ENCODE peak calls at places on chromosomes 12 and 14, in four cellular contexts. K is transverse colon, V is A549, I is uterus. S is an unnamed sample. For H3K4me1, the result is how much of the 10 kb centered on the place peaks cover.

GRCh38 chr14:102206901-102207300 is 67.2 kb downstream of the WDR20 start:
- DNase-seq in V (no peak), I (no peak), K (no peak), S (no peak)

GRCh38 chr12:124956571-124956970 is 32.4 kb downstream of the DHX37 start:
- DNase-seq in K (no peak), V (no peak), I (no peak), S (no peak)

GRCh38 chr12:117118838-117119591 is 19.8 kb upstream of the TESC start:
- DNase-seq in K (no peak), I (no peak), V (no peak), S (no peak)

GRCh38 chr14:35285168-35285990 is 6.8 kb upstream of the PSMA6 start:
- DNase-seq in K (no peak), I (no peak), V (no peak), S (no peak)

GRCh38 chr12:116278667-116279066 is 1.2 kb upstream of the MED13L start:
- DNase-seq in K (no peak), I (no peak), V (no peak), S (no peak)

GRCh38 chr14:76780875-76781647 is 19.8 kb downstream of the VASH1 start:
- DNase-seq in I (no peak), V (no peak), K (no peak), S (peak)

GRCh38 chr14:52735921-52736489 is 6.0 kb downstream of the STYX start:
- DNase-seq in V (no peak), K (no peak), I (no peak), S (no peak)

GRCh38 chr12:121860257-121860656 is 1.6 kb upstream of the HPD start:
- DNase-seq in V (no peak), K (no peak), I (no peak), S (no peak)

GRCh38 chr12:39905152-39905551 is 200.7 kb downstream of the SLC2A13 start:
- DNase-seq in I (peak), V (no peak), K (peak), S (no peak)

GRCh38 chr12:104816845-104817503 is 141.1 kb downstream of the SLC41A2 start:
- DNase-seq in V (no peak), K (no peak), I (no peak), S (no peak)

GRCh38 chr14:56862843-56863242 is 52.6 kb upstream of the OTX2 start:
- DNase-seq in V (no peak), I (no peak), K (no peak), S (no peak)

GRCh38 chr14:86799244-86799647 is 1193.7 kb downstream of the GALC start:
- DNase-seq in V (no peak), K (no peak), I (peak), S (no peak)

GRCh38 chr14:104582649-104583048 is 3.1 kb downstream of the C14orf180 start:
- DNase-seq in I (peak), V (no peak), K (no peak), S (no peak)

DNA sequence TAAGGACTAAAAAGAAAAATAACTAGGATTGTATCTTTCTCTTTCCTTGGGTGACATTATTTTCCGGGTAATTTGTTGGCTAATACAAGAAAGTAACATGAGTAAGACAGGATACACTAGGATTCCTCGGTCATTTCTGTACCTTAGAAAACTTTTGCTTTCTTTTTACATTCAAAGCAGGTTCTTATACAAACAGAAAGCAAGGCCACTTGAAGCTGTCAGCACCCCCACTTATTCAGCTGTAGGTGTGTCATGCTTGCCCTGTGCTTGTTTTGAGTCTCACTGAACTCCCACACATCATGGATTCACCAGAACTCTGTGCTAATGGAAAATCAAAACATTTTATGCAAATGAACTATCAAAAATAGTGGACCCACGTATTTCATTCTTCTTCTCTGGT is 266.8 kb upstream of the CLEC14A start:
- DNase-seq in V (no peak), I (no peak), K (no peak), S (no peak)
- H3K4me1 ChIP-seq in V (under half), I (under half), K (under half), S (under half)

DNA sequence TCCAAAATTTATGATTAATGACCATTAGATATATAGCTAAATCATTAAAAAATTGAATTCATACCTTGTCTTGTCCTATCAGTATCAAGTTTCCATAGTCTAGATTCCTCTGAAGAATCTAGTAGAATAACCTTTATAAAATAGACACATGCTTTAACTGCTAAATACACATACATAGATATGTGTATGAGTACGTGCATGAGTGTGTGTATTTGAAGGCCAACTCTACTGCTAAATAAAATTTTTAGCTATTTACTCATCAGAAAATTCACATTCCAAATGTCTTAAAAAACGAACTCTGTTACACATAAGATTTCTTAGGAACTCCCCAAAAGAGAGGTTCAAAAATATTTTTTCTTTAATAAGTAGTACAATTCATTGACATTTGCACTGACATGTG is 233.0 kb downstream of the SSPN start:
- DNase-seq in K (no peak), V (no peak), I (no peak), S (no peak)
- TF ChIP-seq POLR2A in K (no peak), V (no peak), I (no peak), S (no peak)

GRCh38 chr14:51244591-51244990 is 4.5 kb downstream of the TMX1 start:
- DNase-seq in K (no peak), V (no peak), I (no peak), S (no peak)
- H3K4me1 ChIP-seq in K (under half), V (under half), I (under half), S (half or more)

DNA sequence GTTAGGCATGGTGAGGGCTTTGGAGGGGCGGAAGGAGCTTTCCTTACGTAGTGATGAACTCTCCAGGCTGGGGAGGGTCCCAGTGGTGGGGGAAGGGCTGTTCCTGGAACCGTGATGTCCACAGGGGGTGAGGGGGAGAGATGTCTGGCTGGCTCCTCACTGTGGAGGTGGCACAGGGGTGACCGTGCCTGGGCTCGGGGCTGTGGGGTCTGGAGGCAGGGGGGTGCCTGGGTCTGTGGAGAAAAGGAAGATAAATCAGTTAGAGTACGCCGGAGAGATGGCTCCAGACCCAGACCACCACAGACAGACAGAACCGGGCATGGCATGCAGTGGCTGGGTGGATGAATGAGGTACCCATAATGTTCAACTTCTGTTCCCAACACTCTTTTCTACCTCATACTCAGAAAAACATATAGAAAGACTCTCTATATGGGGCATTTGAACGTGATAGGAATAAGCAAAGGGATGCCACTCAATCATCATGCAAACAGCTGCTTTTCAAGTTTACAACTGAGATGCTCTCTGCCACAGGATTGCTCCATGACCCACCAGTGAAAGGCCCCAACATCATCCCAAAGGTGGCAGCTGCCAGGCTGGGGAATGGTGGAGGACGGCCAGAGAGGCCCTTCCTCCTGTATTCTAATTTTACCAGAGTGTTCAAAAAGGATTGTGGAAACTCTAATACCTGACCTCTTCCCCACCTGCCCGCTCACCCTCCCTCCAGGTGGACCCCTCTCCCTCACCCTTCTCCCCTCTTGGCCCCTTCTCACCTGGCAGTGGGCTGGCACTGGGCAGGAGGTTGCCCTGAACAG is 5.6 kb downstream of the MYL6 start:
- DNase-seq in I (no peak), K (no peak), V (no peak), S (no peak)
- TF ChIP-seq POLR2A in I (no peak), K (no peak), V (no peak), S (no peak)

DNA sequence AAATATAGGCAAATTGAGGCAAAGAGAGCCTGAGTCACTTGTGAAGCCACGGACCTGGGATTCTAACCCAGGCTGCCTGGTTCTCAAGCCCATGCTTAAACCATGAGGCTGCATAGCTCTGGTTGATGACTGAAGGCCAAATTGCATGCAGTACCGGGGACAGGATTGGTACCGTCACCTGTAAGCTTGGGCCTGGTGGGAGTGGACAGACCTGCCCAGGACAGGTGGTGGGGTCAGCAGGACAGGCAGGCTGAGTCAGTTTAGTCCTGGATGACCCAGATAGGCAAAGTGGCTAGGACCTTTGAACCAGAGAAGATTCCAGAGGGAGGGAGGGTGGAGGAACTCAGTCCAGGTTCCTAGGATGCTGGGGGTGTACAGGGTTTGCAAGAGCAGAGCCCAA is 25.8 kb downstream of the RIN3 start:
- DNase-seq in V (no peak), I (no peak), K (no peak), S (no peak)
- H3K4me1 ChIP-seq in V (half or more), I (under half), K (under half), S (half or more)

GRCh38 chr14:61699092-61699491 is 3.8 kb downstream of the HIF1A start:
- DNase-seq in I (no peak), K (no peak), V (no peak), S (no peak)

GRCh38 chr14:61700104-61700886 is 5.0 kb downstream of the HIF1A start:
- DNase-seq in V (no peak), I (no peak), K (no peak), S (no peak)

GRCh38 chr14:61696753-61697318 is 1.5 kb downstream of the HIF1A start:
- DNase-seq in K (no peak), V (no peak), I (no peak), S (no peak)

GRCh38 chr14:61695695-61696527 is 598 bp downstream of the HIF1A start:
- DNase-seq in I (peak), V (peak), K (peak), S (peak)

DNA sequence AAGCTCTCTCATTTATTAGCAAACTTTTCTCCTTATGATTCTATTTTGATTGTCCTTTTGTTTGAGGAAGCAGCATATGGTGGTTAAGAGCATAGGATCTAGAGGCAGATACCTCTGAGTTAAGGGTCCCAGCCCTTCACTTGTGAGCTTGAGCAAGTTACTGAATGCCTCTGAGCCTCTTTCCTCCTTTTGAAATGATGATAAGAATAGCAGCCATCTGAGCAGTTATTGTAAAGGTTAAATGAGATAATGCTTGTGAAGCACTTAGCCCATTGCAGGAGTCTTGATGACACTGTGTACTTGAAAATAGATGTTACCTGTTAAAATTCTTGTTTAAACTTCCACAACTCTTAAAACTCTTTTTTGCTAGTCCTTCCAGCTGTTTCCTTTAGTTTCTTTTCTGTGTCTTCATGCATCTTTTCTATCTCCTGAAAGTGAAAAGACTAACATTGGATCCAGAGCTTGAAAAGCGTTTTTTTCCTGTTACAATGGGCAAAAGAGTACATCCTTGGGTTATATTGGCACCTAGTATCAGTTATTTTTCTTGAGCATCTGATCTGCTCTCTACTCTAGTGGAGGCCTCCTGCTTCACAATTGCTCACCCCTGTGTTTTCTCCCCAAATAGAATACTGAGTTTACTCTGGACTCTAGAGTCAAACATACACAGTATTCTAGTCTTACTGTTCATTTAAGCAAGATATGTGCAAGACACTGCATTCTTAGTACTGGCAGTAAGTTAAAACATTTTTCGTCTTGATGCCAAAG is 3.1 kb downstream of the HIF1A start:
- DNase-seq in I (no peak), K (no peak), V (no peak), S (no peak)
- TF ChIP-seq POLR2A in I (no peak), K (no peak), V (no peak), S (no peak)